ENCODE peak calls at places on chromosomes 2 and 18, in seven cellular contexts. K is upper lobe of right lung; Q is astrocyte; W is naive thymus-derived CD4-positive, alpha-beta T cell; X is small intestine; L is lower lobe of right lung; T is mesendoderm. M is an unnamed sample. For H3K4me1 and H3K27me3, the result is how much of the 10 kb centered on the place peaks cover.

GRCh38 chr2:148525130-148525529 is 119.4 kb upstream of the EPC2 start:
- DNase-seq in W (peak), X (no peak), K (no peak), L (no peak), Q (no peak), T (no peak), M (no peak)

GRCh38 chr2:64654063-64654811 is 524 bp upstream of the SERTAD2 start:
- DNase-seq in T (peak), K (peak), Q (peak), X (peak), W (peak), L (peak), M (peak)

GRCh38 chr2:34105015-34105767 is 506.1 kb upstream of the FAM98A start:
- DNase-seq in Q (peak), X (no peak), W (no peak), T (peak), L (no peak), K (no peak), M (no peak)

GRCh38 chr18:49238433-49239042 is 221.9 kb downstream of the DYM start:
- DNase-seq in T (no peak), Q (no peak), L (no peak), K (no peak), X (no peak), W (no peak), M (no peak)

GRCh38 chr2:50347355-50348044 is 684.4 kb downstream of the NRXN1 start:
- DNase-seq in T (peak), W (no peak), L (no peak), Q (no peak), K (no peak), X (no peak), M (no peak)

GRCh38 chr2:172811027-172811426 is 75.4 kb downstream of the RAPGEF4 start:
- DNase-seq in T (no peak), W (no peak), K (no peak), Q (no peak), L (no peak), X (no peak), M (no peak)

GRCh38 chr18:14925281-14925709 is 177.3 kb downstream of the ANKRD30B start:
- DNase-seq in T (no peak), W (no peak), K (no peak), Q (no peak), X (peak), L (no peak), M (no peak)

GRCh38 chr2:98926601-98927000 is 9.4 kb downstream of the CRACDL start:
- DNase-seq in K (no peak), X (no peak), T (no peak), L (no peak), W (no peak), Q (peak), M (no peak)

GRCh38 chr2:1663621-1664020 is 80.7 kb downstream of the PXDN start:
- DNase-seq in Q (no peak), X (no peak), W (no peak), L (peak), T (no peak), K (no peak), M (no peak)

GRCh38 chr2:27071990-27072830 is 756 bp upstream of the OST4 start:
- DNase-seq in W (no peak), L (no peak), K (no peak), X (no peak), Q (peak), T (peak), M (no peak)

GRCh38 chr2:4883375-4883774 is 808.8 kb upstream of the SOX11 start:
- DNase-seq in T (no peak), K (no peak), W (no peak), L (no peak), Q (no peak), X (no peak), M (no peak)

GRCh38 chr2:222055328-222055727 is 243.5 kb downstream of the PAX3 start:
- DNase-seq in X (no peak), T (peak), W (no peak), K (no peak), Q (no peak), L (no peak), M (no peak)

GRCh38 chr2:96762529-96763253 is 2.0 kb downstream of the CNNM4 start:
- DNase-seq in Q (peak), X (peak), L (no peak), K (no peak), W (no peak), T (peak), M (no peak)

GRCh38 chr2:219496247-219496646 is 2.4 kb upstream of the GMPPA start:
- DNase-seq in W (no peak), K (no peak), T (no peak), L (no peak), Q (no peak), X (no peak), M (no peak)

GRCh38 chr2:130378206-130378897 is 22.5 kb downstream of the PTPN18 start:
- DNase-seq in W (no peak), L (no peak), K (no peak), Q (no peak), T (no peak), X (no peak), M (no peak)

GRCh38 chr2:198660491-198660890 is 797.2 kb downstream of the SATB2 start:
- DNase-seq in X (no peak), T (no peak), Q (peak), L (no peak), W (no peak), K (no peak), M (no peak)

GRCh38 chr2:2061091-2061696 is 269.9 kb downstream of the MYT1L start:
- DNase-seq in Q (no peak), X (no peak), L (no peak), K (no peak), W (no peak), T (no peak), M (no peak)

GRCh38 chr2:241123816-241124536 is 21.9 kb upstream of the MTERF4 start:
- DNase-seq in L (peak), T (no peak), Q (no peak), K (peak), X (peak), W (no peak), M (peak)

GRCh38 chr18:41992066-41992465 is 37.0 kb downstream of the PIK3C3 start:
- DNase-seq in K (no peak), X (no peak), W (no peak), Q (peak), L (no peak), T (no peak), M (no peak)

GRCh38 chr2:139033300-139033699 is 253.1 kb upstream of the NXPH2 start:
- DNase-seq in X (no peak), L (no peak), W (no peak), T (no peak), K (no peak), Q (peak), M (no peak)

GRCh38 chr2:138101718-138102117 is 137.4 kb downstream of the HNMT start:
- DNase-seq in W (no peak), L (no peak), Q (no peak), X (no peak), T (no peak), K (no peak), M (no peak)

GRCh38 chr2:128599700-128600099 is 281.0 kb upstream of the HS6ST1 start:
- DNase-seq in L (no peak), X (no peak), Q (no peak), T (no peak), W (no peak), K (no peak), M (no peak)

GRCh38 chr2:118705032-118705431 is 142.4 kb downstream of the EN1 start:
- DNase-seq in K (no peak), W (no peak), Q (peak), X (no peak), L (no peak), T (no peak), M (no peak)

GRCh38 chr18:49021433-49022129 is 70.8 kb upstream of the SMAD7 start:
- DNase-seq in L (peak), Q (no peak), K (peak), T (peak), W (no peak), X (peak), M (peak)

GRCh38 chr2:134372611-134373131 is 118.8 kb downstream of the MGAT5 start:
- DNase-seq in K (no peak), W (no peak), Q (peak), L (no peak), T (no peak), X (no peak), M (no peak)

GRCh38 chr2:24632175-24632574 is 141.1 kb downstream of the NCOA1 start:
- DNase-seq in T (no peak), K (no peak), Q (no peak), L (no peak), W (no peak), X (no peak), M (no peak)

GRCh38 chr2:38037757-38038615 is 38.0 kb downstream of the CYP1B1 start:
- DNase-seq in L (no peak), X (no peak), K (no peak), T (peak), Q (peak), W (no peak), M (no peak)

GRCh38 chr2:188645982-188646381 is 328.2 kb upstream of the COL3A1 start:
- DNase-seq in L (no peak), W (no peak), Q (peak), X (no peak), T (no peak), K (no peak), M (no peak)

GRCh38 chr2:44210362-44210761 is 41.7 kb downstream of the PPM1B start:
- DNase-seq in W (no peak), L (no peak), Q (no peak), K (no peak), X (no peak), T (no peak), M (no peak)

GRCh38 chr2:6470518-6470917 is 395.2 kb downstream of the CMPK2 start:
- DNase-seq in K (no peak), Q (no peak), L (no peak), W (no peak), X (no peak), T (no peak), M (no peak)

GRCh38 chr2:156778916-156779315 is 342.7 kb downstream of the GPD2 start:
- DNase-seq in T (no peak), Q (no peak), K (no peak), X (peak), L (no peak), W (no peak), M (no peak)

DNA sequence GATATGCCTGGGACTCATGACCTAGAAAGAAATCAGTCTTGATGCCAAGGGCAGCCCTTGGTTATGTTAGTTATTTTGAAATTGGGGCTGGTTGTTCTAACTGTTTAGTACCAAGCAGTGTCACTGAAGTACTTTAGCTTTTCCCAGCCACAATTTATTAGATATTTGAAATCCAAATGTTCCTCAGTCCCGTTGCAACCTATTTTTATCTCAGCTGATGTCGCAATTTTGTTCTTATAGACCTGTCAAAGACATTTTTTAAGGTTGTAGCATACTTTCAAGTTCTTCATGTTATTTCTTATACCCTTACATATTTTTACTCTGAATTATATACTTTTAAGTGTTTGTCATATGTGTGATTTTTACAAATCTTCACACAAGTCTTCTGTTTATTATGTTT is 100.1 kb downstream of the LRP1B start:
- DNase-seq in W (no peak), T (no peak), K (no peak), X (no peak), L (no peak), Q (no peak), M (no peak)
- H3K4me1 ChIP-seq in W (under half), T (under half), K (under half), X (under half), L (under half), Q (under half), M (under half)

GRCh38 chr2:9736008-9736407 is 105.2 kb upstream of the YWHAQ start:
- DNase-seq in W (peak), L (no peak), X (peak), Q (no peak), T (no peak), K (no peak), M (no peak)

GRCh38 chr2:9738718-9739496 is 104.4 kb upstream of the TAF1B start:
- DNase-seq in K (no peak), Q (no peak), X (peak), W (no peak), L (no peak), T (no peak), M (no peak)

GRCh38 chr2:9739508-9739907 is 103.8 kb upstream of the TAF1B start:
- DNase-seq in W (peak), X (peak), K (peak), T (no peak), Q (no peak), L (peak), M (peak)

GRCh38 chr2:9737053-9737875 is 106.0 kb upstream of the TAF1B start:
- DNase-seq in L (no peak), K (no peak), W (no peak), T (peak), X (no peak), Q (no peak), M (no peak)

GRCh38 chr2:9738062-9738717 is 105.1 kb upstream of the TAF1B start:
- DNase-seq in Q (no peak), X (no peak), K (no peak), W (no peak), L (no peak), T (no peak), M (no peak)
- H3K27ac ChIP-seq in Q (no peak), X (peak), K (peak), W (no peak), L (peak), T (no peak), M (no peak)

DNA sequence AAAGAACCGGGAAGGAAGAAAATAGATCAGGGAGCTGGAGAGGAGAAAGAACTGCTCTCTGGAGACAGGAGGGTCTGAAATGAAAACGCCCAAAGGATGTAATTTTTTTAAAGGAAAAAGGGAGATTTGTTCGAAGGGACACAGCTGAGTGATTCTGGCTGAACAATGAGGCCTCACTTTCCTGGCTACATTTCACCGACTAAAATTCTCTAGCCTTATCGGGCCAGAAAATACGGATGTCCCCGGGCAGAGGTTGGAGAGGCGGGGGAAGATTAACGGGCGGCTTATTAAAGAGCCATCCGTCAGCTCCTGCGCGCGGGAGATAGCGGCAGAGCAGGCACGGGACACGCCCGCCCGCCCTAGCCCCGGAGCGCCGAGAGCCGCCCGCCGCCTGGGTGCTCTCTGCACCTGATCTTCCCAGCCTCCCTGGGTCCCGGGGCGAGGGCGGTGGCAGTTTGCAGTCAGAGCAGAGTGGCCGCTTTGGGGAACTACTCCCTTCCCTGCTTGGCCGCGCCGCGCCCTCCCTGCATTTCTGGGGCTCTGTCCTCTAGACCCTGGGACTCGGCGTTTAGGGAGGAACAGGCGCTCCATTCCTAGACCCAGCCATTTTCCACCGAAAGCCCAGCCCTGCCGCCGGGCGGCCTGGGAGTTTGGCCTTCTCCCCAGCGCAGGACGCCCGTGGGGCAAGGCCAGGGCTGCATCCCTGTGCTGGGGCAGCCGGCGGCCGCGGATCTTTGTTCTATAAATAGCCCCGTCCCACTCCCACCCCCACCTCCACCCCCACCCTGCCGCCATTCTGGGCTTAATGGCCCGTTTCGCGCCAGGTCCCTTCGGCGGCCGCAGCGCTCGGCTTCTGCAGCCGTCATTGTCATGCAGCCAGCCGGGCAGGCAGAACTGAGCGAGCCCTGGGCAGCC is 6.5 kb downstream of the GAD1 start:
- DNase-seq in T (peak), K (no peak), W (no peak), Q (no peak), L (no peak), X (no peak), M (no peak)
- H3K27me3 ChIP-seq in T (under half), K (half or more), W (under half), Q (half or more), L (half or more), X (under half), M (under half)

DNA sequence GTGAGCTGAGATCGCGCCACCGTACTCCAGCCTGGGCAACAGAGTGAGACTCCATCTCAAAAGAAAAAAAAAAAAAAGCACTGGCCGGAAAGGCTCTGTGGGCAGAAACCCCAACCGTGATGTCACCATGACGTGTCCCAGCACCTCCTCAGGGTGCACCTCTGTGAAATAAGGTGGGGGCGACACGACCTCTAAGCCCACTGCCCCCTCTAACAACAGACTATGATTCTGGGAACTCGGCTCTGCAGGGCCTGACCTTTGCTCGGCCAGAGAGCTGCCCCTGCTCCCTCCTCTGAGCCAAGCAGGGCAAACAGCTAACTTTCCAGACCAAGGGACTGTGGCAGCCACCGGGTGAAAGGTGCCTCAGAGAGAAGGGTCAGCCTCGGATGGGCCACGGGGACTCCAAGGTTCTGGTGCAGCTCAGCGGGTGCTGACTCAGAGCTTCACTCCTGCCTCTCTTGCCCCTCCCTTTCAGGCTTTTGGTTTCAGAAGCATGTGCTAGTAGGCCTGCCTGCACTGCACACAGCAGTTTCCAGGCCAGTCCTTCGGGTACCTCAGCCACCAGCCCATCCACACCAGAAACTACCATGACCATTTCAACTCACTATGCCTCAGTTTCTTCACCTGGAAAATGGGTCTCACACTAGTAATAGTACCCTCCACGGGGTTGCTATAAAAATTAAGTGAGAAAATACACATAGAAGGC is 8.0 kb downstream of the TMBIM1 start:
- DNase-seq in X (peak), Q (peak), W (no peak), L (no peak), T (no peak), K (no peak), M (peak)
- H3K4me1 ChIP-seq in X (under half), Q (half or more), W (half or more), L (half or more), T (under half), K (half or more), M (half or more)

DNA sequence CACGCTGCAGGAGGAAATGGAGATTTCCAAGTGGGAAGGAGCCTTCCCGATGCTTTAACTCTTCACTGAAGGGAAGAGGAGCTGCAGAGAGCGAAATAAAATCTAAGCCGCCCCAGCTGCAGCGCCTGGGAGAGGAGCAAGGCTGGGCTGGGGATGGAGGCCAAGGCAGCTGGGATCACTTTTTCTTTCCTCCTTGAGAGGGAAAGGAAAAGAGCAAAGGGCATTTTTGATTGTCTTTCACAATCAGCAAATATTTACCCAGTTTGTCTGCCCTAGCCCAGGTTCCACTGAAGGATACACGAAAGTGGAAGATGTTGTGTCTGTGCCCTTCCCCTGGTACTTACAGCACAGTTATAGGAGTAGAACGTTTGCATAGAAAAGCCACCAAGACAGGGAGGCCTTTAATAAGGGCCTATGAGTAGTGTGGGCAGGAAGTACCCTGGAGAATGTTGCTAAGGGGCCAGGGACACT is 38.8 kb downstream of the EPAS1 start:
- DNase-seq in T (no peak), Q (no peak), W (no peak), L (peak), K (peak), X (peak), M (no peak)
- H3K27ac ChIP-seq in T (no peak), Q (peak), W (no peak), L (peak), K (peak), X (peak), M (no peak)

DNA sequence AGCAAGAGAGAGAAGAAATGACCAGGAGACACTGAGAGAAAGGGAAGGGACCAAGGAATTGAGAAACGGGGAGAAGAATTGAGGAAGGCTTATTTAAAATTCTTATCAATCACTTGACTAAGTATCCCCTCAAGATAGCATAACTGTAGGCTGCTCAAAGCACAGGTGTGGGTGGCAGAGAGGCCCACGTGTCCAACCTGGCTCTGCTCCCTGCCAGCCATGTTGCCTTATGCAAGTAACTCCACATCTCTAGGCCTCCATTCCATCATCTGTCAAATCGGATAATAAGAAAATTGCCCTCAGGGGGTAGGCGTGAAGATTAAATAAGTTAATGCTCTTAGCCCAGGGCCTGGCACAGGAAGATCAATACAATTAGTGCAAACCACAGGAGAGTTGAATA is 7.4 kb upstream of the NPAS2 start:
- DNase-seq in W (no peak), K (no peak), Q (no peak), X (no peak), L (no peak), T (no peak), M (no peak)
- H3K27me3 ChIP-seq in W (under half), K (under half), Q (under half), X (under half), L (under half), T (under half), M (under half)

M was measured in CD8-positive, alpha-beta T cell.